ENCODE peak calls at places on chromosome 13, in ten cellular contexts. I is ascending aorta, Y is aorta, Q is testis, M is iPS DF 6.9, T is K562, H is neural progenitor cell, P is heart left ventricle, X is small intestine, K is mammary epithelial cell. C is an unnamed sample. For H3K9me3 and H3K27me3, the result is how much of the 10 kb centered on the place peaks cover.

GRCh38 chr13:112904436-112904960 is 64.5 kb upstream of the MCF2L start:
- DNase-seq in I (no peak), Y (no peak), Q (no peak), M (no peak), T (no peak), H (peak), P (no peak), X (no peak), K (no peak), C (peak)

GRCh38 chr13:113856716-113857065 is 7.2 kb downstream of the GAS6 start:
- DNase-seq in I (no peak), Y (no peak), Q (peak), M (no peak), T (no peak), H (no peak), P (no peak), X (no peak), K (no peak), C (no peak)

GRCh38 chr13:23509781-23510543 is 60.2 kb upstream of the TNFRSF19 start:
- DNase-seq in I (no peak), Y (no peak), Q (no peak), M (no peak), T (no peak), H (no peak), P (no peak), X (no peak), K (peak), C (no peak)

GRCh38 chr13:98004107-98004506 is 50.6 kb downstream of the IPO5 start:
- DNase-seq in I (no peak), Y (no peak), Q (no peak), M (no peak), T (no peak), H (no peak), P (no peak), X (no peak), K (no peak), C (no peak)

GRCh38 chr13:106633321-106633720 is 65.4 kb upstream of the ARGLU1 start:
- DNase-seq in I (no peak), Y (no peak), Q (no peak), M (no peak), T (no peak), H (no peak), P (no peak), X (no peak), K (no peak), C (no peak)

GRCh38 chr13:47650221-47650620 is 350.9 kb downstream of the SUCLA2 start:
- DNase-seq in I (no peak), Y (no peak), Q (no peak), M (no peak), T (no peak), H (no peak), P (no peak), X (no peak), K (no peak), C (no peak)

GRCh38 chr13:24097064-24097463 is 63.5 kb upstream of the SPATA13 start:
- DNase-seq in I (no peak), Y (no peak), Q (no peak), M (no peak), T (no peak), H (no peak), P (no peak), X (no peak), K (no peak), C (peak)

GRCh38 chr13:110546933-110547332 is 14.6 kb downstream of the RAB20 start:
- DNase-seq in I (peak), Y (peak), Q (peak), M (no peak), T (peak), H (no peak), P (peak), X (peak), K (peak), C (no peak)

GRCh38 chr13:19332380-19332779 is 150.8 kb upstream of the TUBA3C start:
- DNase-seq in I (no peak), Y (no peak), Q (no peak), M (no peak), T (no peak), H (no peak), P (no peak), X (no peak), K (no peak), C (no peak)
- H3K9me3 ChIP-seq in I (under half), Y (under half), Q (under half), M (under half), T (under half), H (under half), P (under half), X (under half), K (under half), C (under half)

GRCh38 chr13:29429496-29429895 is 166.0 kb downstream of the SLC7A1 start:
- DNase-seq in I (no peak), Y (no peak), Q (no peak), M (no peak), T (no peak), H (no peak), P (no peak), X (no peak), K (no peak), C (no peak)
- H3K4me3 ChIP-seq in I (peak), Y (no peak), Q (no peak), M (no peak), T (no peak), H (no peak), P (peak), X (no peak), K (no peak), C (no peak)

DNA sequence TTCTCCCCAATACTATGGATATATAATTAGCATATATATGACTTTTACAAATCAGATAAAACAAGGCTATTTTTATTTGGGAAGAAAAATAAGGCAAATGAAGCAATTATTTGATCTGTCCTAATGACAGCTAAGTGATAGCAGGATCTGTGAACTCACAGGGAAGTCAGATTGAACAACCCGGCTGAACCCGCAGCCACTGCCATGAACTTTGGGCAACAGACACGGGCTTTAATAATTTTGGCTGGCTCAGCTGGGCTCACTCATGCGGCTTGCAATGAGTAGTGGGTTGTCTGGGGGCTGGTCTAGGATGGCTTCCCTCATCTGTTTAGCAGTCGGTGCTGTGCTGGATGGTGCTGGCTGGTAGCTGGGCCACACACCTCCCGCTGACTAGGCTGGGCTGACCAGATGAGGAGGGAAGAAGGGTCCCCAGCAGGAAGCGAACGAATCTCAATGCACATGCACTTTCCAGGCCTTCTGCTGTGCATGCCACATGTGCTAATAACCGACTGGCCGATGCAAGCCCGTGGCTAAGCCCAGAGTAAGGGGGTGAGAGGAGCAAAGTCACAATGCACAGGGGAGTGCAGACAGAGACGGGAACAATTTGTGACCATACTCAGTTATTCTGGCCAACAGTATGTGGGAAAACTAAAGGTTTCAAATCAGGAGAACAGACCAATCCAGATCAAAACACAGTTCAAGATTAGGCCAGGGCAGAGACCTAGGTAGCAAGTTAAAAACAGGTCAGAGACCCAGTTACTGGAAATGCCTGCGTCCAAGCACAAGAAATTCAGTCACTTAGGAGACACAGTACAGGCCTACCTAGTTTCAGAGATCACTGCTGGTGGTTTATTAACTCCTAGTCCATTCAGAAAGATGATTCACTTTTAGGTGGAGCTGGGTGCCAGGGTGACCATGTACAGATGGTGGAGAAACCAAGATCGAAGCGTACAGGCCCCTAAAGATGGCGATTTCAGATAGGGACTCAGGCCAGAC is 22.3 kb downstream of the CRYL1 start:
- DNase-seq in I (no peak), Y (no peak), Q (no peak), M (no peak), T (no peak), H (no peak), P (no peak), X (no peak), K (no peak), C (no peak)
- H3K27me3 ChIP-seq in I (under half), Y (under half), Q (under half), M (under half), T (under half), H (under half), P (under half), X (under half), K (under half), C (under half)

DNA sequence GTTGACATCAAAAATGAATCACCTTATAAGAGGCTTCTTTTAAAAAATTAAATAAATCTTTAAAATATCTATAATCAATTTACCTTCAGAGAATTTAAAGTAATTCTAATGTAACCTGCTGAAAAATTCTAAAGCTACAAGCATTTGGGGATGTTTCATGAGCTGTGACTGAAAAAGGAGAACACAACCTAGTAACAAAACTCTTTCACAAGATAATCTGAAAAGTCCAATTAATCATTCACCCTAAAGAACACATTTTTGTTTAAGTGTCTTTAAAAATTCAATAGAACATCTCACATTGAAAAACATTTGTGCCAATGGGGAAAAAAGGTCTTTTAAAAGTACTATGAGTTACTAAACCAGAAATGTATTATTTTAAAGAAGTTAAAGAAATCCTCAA is 22.8 kb downstream of the KLF12 start:
- DNase-seq in I (no peak), Y (no peak), Q (no peak), M (no peak), T (no peak), H (no peak), P (no peak), X (no peak), K (no peak), C (no peak)
- H3K9me3 ChIP-seq in I (under half), Y (under half), Q (under half), M (under half), T (under half), H (under half), P (under half), X (under half), K (under half), C (under half)

C was measured in WERI-Rb-1.